ENCODE peak calls at places on chromosomes 13 and 19, in nine cellular contexts. X, N, W, M, T, H, F, Q and Z are unnamed samples.
A peak's percentile ranks its signal among the peaks of the same experiment; 100 is the strongest.

GRCh38 chr19:13574933-13575332 is 68.7 kb upstream of the CACNA1A start:
- DNase-seq in Q (no peak), N (no peak), F (no peak), X (no peak), W (no peak), M (no peak), H (no peak), T (no peak), Z (no peak)

GRCh38 chr19:289651-290538 is 1.3 kb downstream of the PLPP2 start:
- DNase-seq in F (peak; percentile 69), T (no peak), Q (no peak), N (no peak), X (peak; percentile 92), H (peak; percentile 86), M (no peak), W (no peak), Z (no peak)

GRCh38 chr13:80871481-80871880 is 530.6 kb upstream of the SPRY2 start:
- DNase-seq in Q (no peak), W (no peak), H (no peak), X (no peak), T (no peak), F (no peak), N (no peak), M (no peak), Z (no peak)

GRCh38 chr13:24274452-24274971 is 34.9 kb upstream of the C1QTNF9 start:
- DNase-seq in N (peak; percentile 60), H (no peak), T (no peak), F (no peak), W (no peak), Q (no peak), M (no peak), X (no peak), Z (no peak)

GRCh38 chr19:44808463-44809371 is at the start of gene BCAM:
- DNase-seq in M (peak; percentile 84), F (peak; percentile 83), N (peak; percentile 87), X (peak; percentile 90), T (no peak), H (peak; percentile 81), Q (no peak), W (peak; percentile 89), Z (no peak)

GRCh38 chr13:36343766-36344165 is 2.4 kb downstream of the SPART start:
- DNase-seq in M (no peak), N (no peak), Q (no peak), W (no peak), H (no peak), T (no peak), X (no peak), F (no peak), Z (no peak)

GRCh38 chr13:108609353-108609752 is 20.1 kb upstream of the MYO16 start:
- DNase-seq in T (no peak), M (no peak), F (no peak), Q (no peak), X (no peak), N (no peak), H (no peak), W (no peak), Z (no peak)

GRCh38 chr13:91904597-91904996 is 506.2 kb downstream of the GPC5 start:
- DNase-seq in X (no peak), F (no peak), W (no peak), M (no peak), N (no peak), Q (no peak), H (no peak), T (no peak), Z (no peak)

GRCh38 chr13:107342747-107343146 is 774.8 kb upstream of the ARGLU1 start:
- DNase-seq in F (no peak), H (no peak), N (no peak), T (no peak), Q (no peak), M (no peak), X (no peak), W (no peak), Z (no peak)

GRCh38 chr19:56333506-56333905 is 18.9 kb upstream of the ZSCAN5A start:
- DNase-seq in Q (no peak), X (peak; percentile 43), F (no peak), T (peak; percentile 52), M (no peak), W (no peak), H (no peak), N (no peak), Z (no peak)

GRCh38 chr19:37007587-37008220 is 70.5 kb upstream of the ZNF420 start:
- DNase-seq in N (peak; percentile 88), F (peak; percentile 60), Q (no peak), T (no peak), H (peak; percentile 86), W (no peak), M (peak; percentile 62), X (peak; percentile 51), Z (no peak)

GRCh38 chr19:55596304-55596703 is 3.0 kb downstream of the FIZ1 start:
- DNase-seq in F (no peak), M (no peak), N (no peak), Q (no peak), T (no peak), X (no peak), H (no peak), W (no peak), Z (no peak)

GRCh38 chr19:33143897-33144405 is 12.0 kb downstream of the WDR88 start:
- DNase-seq in X (peak; percentile 67), T (no peak), N (peak; percentile 65), H (peak; percentile 63), F (peak; percentile 72), W (peak; percentile 68), Q (peak; percentile 52), M (peak; percentile 64), Z (peak; percentile 77)

GRCh38 chr19:3798137-3798536 is 12.0 kb upstream of the MATK start:
- DNase-seq in N (no peak), M (no peak), W (no peak), X (no peak), H (no peak), F (no peak), Q (no peak), T (no peak), Z (no peak)

GRCh38 chr19:2711175-2711936 is 8.9 kb upstream of the GNG7 start:
- DNase-seq in Q (no peak), H (no peak), W (no peak), N (no peak), T (peak; percentile 54), X (no peak), M (no peak), F (no peak), Z (no peak)

GRCh38 chr13:81295177-81295576 is 954.3 kb upstream of the SPRY2 start:
- DNase-seq in H (no peak), N (no peak), W (no peak), M (no peak), Q (no peak), T (no peak), X (no peak), F (no peak), Z (no peak)

GRCh38 chr13:51601601-51602348 is 17.5 kb downstream of the WDFY2 start:
- DNase-seq in M (no peak), H (no peak), F (no peak), X (no peak), W (no peak), N (no peak), Q (no peak), T (peak; percentile 40), Z (no peak)

GRCh38 chr19:5369962-5370367 is 29.4 kb upstream of the PTPRS start:
- DNase-seq in Q (no peak), M (peak; percentile 18), N (no peak), T (no peak), X (peak; percentile 56), F (peak; percentile 50), H (no peak), W (no peak), Z (no peak)

GRCh38 chr19:38617283-38617763 is 430 bp downstream of the MAP4K1 start:
- DNase-seq in H (no peak), W (no peak), M (no peak), Q (no peak), F (no peak), N (no peak), T (no peak), X (no peak), Z (no peak)
- H3K4me3 ChIP-seq in H (peak overlapping the region; percentile 98), W (peak overlapping the region; percentile 90), M (peak overlapping the region; percentile 95), Q (peak overlapping the region; percentile 95), F (peak overlapping the region; percentile 93), N (peak overlapping the region; percentile 98), T (no peak overlapping the region), X (no peak overlapping the region), Z (no peak overlapping the region)

GRCh38 chr19:18384775-18385174 is 1.2 kb upstream of the GDF15 start:
- DNase-seq in N (no peak), X (no peak), T (no peak), F (no peak), Q (no peak), M (no peak), W (no peak), H (no peak), Z (no peak)
- H3K27ac ChIP-seq in N (no peak overlapping the region), X (peak overlapping the region; percentile 76), T (no peak overlapping the region), F (no peak overlapping the region), Q (no peak overlapping the region), M (no peak overlapping the region), W (no peak overlapping the region), H (no peak overlapping the region), Z (no peak overlapping the region)

GRCh38 chr19:50875795-50876422 is 2.7 kb downstream of the KLK2 start:
- DNase-seq in T (no peak), M (no peak), W (no peak), X (no peak), H (no peak), Q (no peak), N (no peak), F (no peak), Z (no peak)

GRCh38 chr19:50869479-50869878 is 3.8 kb upstream of the KLK2 start:
- DNase-seq in Q (no peak), N (no peak), H (no peak), W (no peak), T (no peak), M (no peak), X (no peak), F (no peak), Z (no peak)

GRCh38 chr19:50874185-50874584 is 946 bp downstream of the KLK2 start:
- DNase-seq in F (no peak), M (no peak), T (no peak), H (no peak), W (no peak), N (no peak), X (no peak), Q (no peak), Z (no peak)

GRCh38 chr19:50870417-50871089 is 2.7 kb upstream of the KLK2 start:
- DNase-seq in Q (no peak), H (no peak), X (peak; percentile 31), F (no peak), W (no peak), T (no peak), M (no peak), N (no peak), Z (no peak)

DNA sequence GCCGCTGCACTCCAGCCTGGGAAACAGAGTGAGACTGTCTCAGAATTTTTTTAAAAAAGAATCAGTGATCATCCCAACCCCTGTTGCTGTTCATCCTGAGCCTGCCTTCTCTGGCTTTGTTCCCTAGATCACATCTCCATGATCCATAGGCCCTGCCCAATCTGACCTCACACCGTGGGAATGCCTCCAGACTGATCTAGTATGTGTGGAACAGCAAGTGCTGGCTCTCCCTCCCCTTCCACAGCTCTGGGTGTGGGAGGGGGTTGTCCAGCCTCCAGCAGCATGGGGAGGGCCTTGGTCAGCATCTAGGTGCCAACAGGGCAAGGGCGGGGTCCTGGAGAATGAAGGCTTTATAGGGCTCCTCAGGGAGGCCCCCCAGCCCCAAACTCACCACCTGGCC is at the start of gene KLK2:
- DNase-seq in N (no peak), Q (no peak), X (no peak), M (no peak), T (no peak), F (no peak), H (no peak), W (no peak), Z (no peak)
- H3K27me3 ChIP-seq in N (peaks cover 46% of the 10 kb centered on the region), Q (peaks cover 61% of the 10 kb centered on the region), X (no peaks in the 10 kb centered on the region), M (no peaks in the 10 kb centered on the region), T (peaks cover 12% of the 10 kb centered on the region), F (peaks cover 24% of the 10 kb centered on the region), H (no peaks in the 10 kb centered on the region), W (peaks cover 49% of the 10 kb centered on the region), Z (no peaks in the 10 kb centered on the region)

GRCh38 chr19:32067686-32068085 is 277.7 kb upstream of the ZNF507 start:
- DNase-seq in F (no peak), Q (no peak), W (no peak), T (no peak), N (no peak), H (no peak), M (no peak), X (no peak), Z (no peak)
- H3K4me3 ChIP-seq in F (no peak overlapping the region), Q (no peak overlapping the region), W (no peak overlapping the region), T (no peak overlapping the region), N (no peak overlapping the region), H (no peak overlapping the region), M (no peak overlapping the region), X (no peak overlapping the region), Z (no peak overlapping the region)